ENCODE peak calls at places on chromosomes 6 and 20, in four cellular contexts. N is spleen, R is HepG2, C is left ventricle myocardium inferior. H is an unnamed sample. For H3K4me1, the result is how much of the 10 kb centered on the place peaks cover.

GRCh38 chr20:32796383-32797159 is 23.2 kb upstream of the MAPRE1 start:
- DNase-seq in N (no peak), R (no peak), C (no peak), H (no peak)

GRCh38 chr6:7730852-7731251 is 5.0 kb downstream of the BMP6 start:
- DNase-seq in N (no peak), R (peak), C (no peak), H (no peak)

GRCh38 chr6:46015119-46015968 is at the start of gene CLIC5:
- DNase-seq in N (peak), R (no peak), C (peak), H (peak)

GRCh38 chr20:58528412-58528811 is 13.2 kb upstream of the APCDD1L start:
- DNase-seq in N (no peak), R (no peak), C (no peak), H (no peak)

GRCh38 chr6:144062757-144063156 is 32.6 kb downstream of the SF3B5 start:
- DNase-seq in N (no peak), R (no peak), C (no peak), H (no peak)

GRCh38 chr6:131652472-131652871 is 15.4 kb downstream of the ENPP3 start:
- DNase-seq in N (no peak), R (no peak), C (no peak), H (peak)

GRCh38 chr6:123062645-123063044 is 66.6 kb downstream of the CLVS2 start:
- DNase-seq in N (no peak), R (no peak), C (no peak), H (no peak)

GRCh38 chr20:31695849-31696804 is 26.5 kb downstream of the BCL2L1 start:
- DNase-seq in N (no peak), R (peak), C (no peak), H (peak)

GRCh38 chr20:4813076-4813838 is 91.5 kb downstream of the PRND start:
- DNase-seq in N (peak), R (no peak), C (no peak), H (no peak)

GRCh38 chr6:5541751-5542432 is 280.6 kb downstream of the FARS2 start:
- DNase-seq in N (no peak), R (no peak), C (no peak), H (peak)

GRCh38 chr20:57022306-57022705 is 244.1 kb downstream of the BMP7 start:
- DNase-seq in N (no peak), R (no peak), C (no peak), H (no peak)

GRCh38 chr6:91132461-91132860 is 545.6 kb upstream of the MAP3K7 start:
- DNase-seq in N (no peak), R (no peak), C (no peak), H (no peak)

GRCh38 chr20:15767636-15768369 is 805.4 kb downstream of the KIF16B start:
- DNase-seq in N (no peak), R (no peak), C (no peak), H (no peak)

GRCh38 chr6:85660181-85660611 is 17.5 kb upstream of the SYNCRIP start:
- DNase-seq in N (no peak), R (peak), C (no peak), H (no peak)

GRCh38 chr6:79737172-79737571 is 106.0 kb downstream of the SH3BGRL2 start:
- DNase-seq in N (no peak), R (no peak), C (no peak), H (peak)

GRCh38 chr20:58793512-58794420 is 56.9 kb downstream of the GNAS-AS1 start:
- DNase-seq in N (no peak), R (no peak), C (no peak), H (no peak)

GRCh38 chr6:33851959-33852358 is 48.2 kb upstream of the MLN start:
- DNase-seq in N (no peak), R (peak), C (no peak), H (peak)

GRCh38 chr20:16709017-16709416 is 20.8 kb upstream of the SNRPB2 start:
- DNase-seq in N (no peak), R (no peak), C (no peak), H (peak)

GRCh38 chr6:21738180-21739094 is 144.9 kb downstream of the SOX4 start:
- DNase-seq in N (no peak), R (no peak), C (no peak), H (no peak)
- H3K4me1 ChIP-seq in N (under half), R (under half), C (under half), H (under half)

GRCh38 chr6:47290124-47290834 is 19.4 kb downstream of the TNFRSF21 start:
- DNase-seq in N (no peak), R (no peak), C (no peak), H (no peak)
- H3K27ac ChIP-seq in N (no peak), R (no peak), C (no peak), H (no peak)

GRCh38 chr20:59925894-59926293 is 7.5 kb downstream of the SYCP2 start:
- DNase-seq in N (no peak), R (no peak), C (no peak), H (peak)
- H3K4me1 ChIP-seq in N (under half), R (under half), C (under half), H (under half)

DNA sequence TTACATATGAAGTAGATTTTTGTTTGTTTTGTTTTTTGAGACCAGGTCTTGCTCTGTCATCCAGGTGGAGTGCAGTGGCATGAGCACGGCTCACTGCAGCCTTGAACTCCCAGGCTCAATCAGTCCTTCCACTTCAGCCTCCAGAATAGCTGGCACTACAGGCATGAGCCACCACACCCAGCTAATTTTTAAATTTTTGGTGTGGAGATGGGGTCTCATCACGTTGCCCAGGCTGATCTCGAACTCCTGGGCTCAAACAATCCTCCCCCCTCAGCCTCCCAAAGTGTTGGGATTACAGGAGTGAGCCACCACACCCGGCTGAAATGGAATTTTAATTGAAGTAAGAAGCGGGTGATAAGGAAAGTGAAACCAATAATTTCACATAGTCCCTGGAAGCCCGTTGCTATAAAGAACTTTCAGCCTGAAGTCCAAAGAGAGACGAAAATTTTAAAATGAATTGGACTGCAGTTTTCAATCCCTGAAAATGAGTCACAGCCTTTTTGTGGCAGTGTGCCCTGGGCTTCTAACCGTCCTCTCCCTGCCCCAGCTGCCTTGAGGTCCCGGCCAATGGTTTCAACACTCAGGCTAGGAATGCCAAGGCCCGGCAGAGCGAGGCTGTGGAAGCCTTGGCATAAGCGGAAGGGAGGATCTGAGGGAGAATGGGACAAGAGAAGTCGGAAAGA is 757 bp downstream of the RAET1E start:
- DNase-seq in N (peak), R (no peak), C (peak), H (peak)
- H3K27ac ChIP-seq in N (peak), R (no peak), C (peak), H (peak)

GRCh38 chr6:129691709-129692108 is 18.3 kb downstream of the ARHGAP18 start:
- DNase-seq in N (peak), R (no peak), C (no peak), H (no peak)
- H3K4me1 ChIP-seq in N (under half), R (half or more), C (under half), H (under half)

GRCh38 chr20:50450961-50451752 is 59.0 kb upstream of the PTPN1 start:
- DNase-seq in N (peak), R (peak), C (no peak), H (peak)
- H3K27ac ChIP-seq in N (peak), R (peak), C (peak), H (peak)

DNA sequence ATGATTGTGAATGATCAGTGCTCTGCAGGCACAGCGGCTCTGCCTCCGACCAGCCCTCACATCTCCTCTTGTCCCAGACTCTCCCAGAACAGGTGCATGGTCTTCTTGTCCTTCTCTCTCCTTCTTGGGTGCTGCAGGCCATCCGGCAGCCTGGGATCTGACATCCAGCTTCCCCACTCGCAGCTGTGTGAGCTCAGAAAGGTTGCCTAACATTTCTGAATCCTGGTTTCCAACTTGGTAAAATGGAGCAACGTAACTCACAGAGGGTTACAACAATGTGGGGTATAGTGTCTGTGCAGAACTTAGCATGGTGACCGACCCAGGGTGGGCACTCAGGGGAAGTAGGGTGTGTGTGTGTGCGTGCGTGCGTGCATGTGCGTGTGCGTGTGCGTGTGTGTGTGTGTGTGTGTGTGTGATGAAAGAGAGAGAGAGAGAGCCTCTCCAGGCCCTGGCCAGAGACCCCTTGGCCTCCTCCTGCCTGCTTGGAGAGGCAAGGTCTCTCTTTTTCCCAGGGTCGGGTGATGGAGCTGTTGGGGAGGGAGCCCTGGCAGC is 110.1 kb downstream of the SNX5 start:
- DNase-seq in N (peak), R (no peak), C (no peak), H (no peak)
- H3K4me1 ChIP-seq in N (half or more), R (half or more), C (under half), H (under half)

DNA sequence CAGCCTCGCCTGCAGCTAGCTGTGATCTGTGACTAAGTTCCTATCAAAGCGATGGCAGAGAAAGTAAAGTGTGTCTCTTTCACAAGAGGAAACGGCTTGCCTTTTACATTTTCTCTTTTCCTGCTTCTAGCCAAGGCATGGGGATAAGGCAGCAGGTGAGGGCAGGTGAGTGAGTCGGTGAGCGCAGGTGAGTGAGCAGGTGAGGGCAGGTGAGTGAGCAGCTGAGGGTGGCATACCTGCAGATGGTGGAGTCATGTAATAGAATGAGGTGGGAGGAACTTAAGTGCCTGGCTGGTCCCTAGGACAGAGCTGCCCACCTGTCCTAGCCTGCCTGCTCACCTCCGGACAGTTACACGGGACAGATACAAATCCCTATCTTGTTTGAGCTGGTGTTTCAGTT is 30.8 kb downstream of the ZFP64 start:
- DNase-seq in N (no peak), R (no peak), C (no peak), H (peak)
- H3K27ac ChIP-seq in N (no peak), R (no peak), C (no peak), H (no peak)

GRCh38 chr20:3805594-3806264 is 9.6 kb downstream of the CDC25B start:
- DNase-seq in N (peak), R (no peak), C (no peak), H (peak)

GRCh38 chr20:3811421-3812258 is 8.7 kb upstream of the AP5S1 start:
- DNase-seq in N (peak), R (peak), C (peak), H (peak)

GRCh38 chr20:3812259-3812681 is 8.1 kb upstream of the AP5S1 start:
- DNase-seq in N (peak), R (no peak), C (no peak), H (no peak)

GRCh38 chr20:3808141-3808479 is 12.0 kb downstream of the CDC25B start:
- DNase-seq in N (peak), R (peak), C (peak), H (peak)

GRCh38 chr20:3808544-3808943 is 11.8 kb upstream of the AP5S1 start:
- DNase-seq in N (peak), R (no peak), C (no peak), H (no peak)
- H3K4me1 ChIP-seq in N (half or more), R (half or more), C (half or more), H (under half)

H was measured in small intestine.